ENCODE peak calls at places on chromosomes 4 and X, in five cellular contexts. T is IMR-90, Y is mesenchymal stem cell, W is H1, E is neuronal stem cell. J is an unnamed sample.

GRCh38 chr4:81632581-81633247 is 161.0 kb upstream of the RASGEF1B start:
- DNase-seq in E (no peak), T (no peak), W (no peak), Y (no peak), J (peak; percentile 22)

GRCh38 chrX:148732743-148733142 is 232.3 kb downstream of the AFF2 start:
- DNase-seq in W (no peak), E (no peak), Y (no peak), T (no peak), J (no peak)

GRCh38 chr4:16196482-16197393 is 29.5 kb downstream of the TAPT1 start:
- DNase-seq in W (no peak), E (peak; percentile 39), Y (peak; percentile 84), T (peak; percentile 65), J (peak; percentile 66)

GRCh38 chr4:186812592-186812991 is 88.9 kb upstream of the FAT1 start:
- DNase-seq in E (no peak), W (no peak), T (no peak), Y (no peak), J (no peak)

GRCh38 chr4:64594723-64595122 is 185.5 kb upstream of the TECRL start:
- DNase-seq in W (no peak), T (no peak), Y (no peak), E (no peak), J (no peak)

GRCh38 chrX:136619889-136620505 is 28.0 kb upstream of the CD40LG start:
- DNase-seq in Y (no peak), E (no peak), T (no peak), W (no peak), J (peak; percentile 69)

GRCh38 chrX:31128849-31129248 is 57.0 kb upstream of the FTHL17 start:
- DNase-seq in E (no peak), T (no peak), W (no peak), Y (no peak), J (no peak)

GRCh38 chrX:122119361-122119760 is 1064.7 kb upstream of the GRIA3 start:
- DNase-seq in T (no peak), Y (no peak), W (no peak), E (no peak), J (no peak)

GRCh38 chr4:13289391-13289790 is 194.7 kb downstream of the RAB28 start:
- DNase-seq in Y (peak; percentile 22), W (no peak), T (peak; percentile 11), E (no peak), J (no peak)

GRCh38 chr4:171024720-171025303 is 788.4 kb upstream of the GALNTL6 start:
- DNase-seq in T (no peak), W (no peak), E (no peak), Y (no peak), J (no peak)

GRCh38 chrX:39398973-39399268 is 597.7 kb downstream of the MID1IP1 start:
- DNase-seq in E (no peak), T (no peak), W (no peak), Y (no peak), J (no peak)

GRCh38 chrX:13716905-13717304 is 17.5 kb downstream of the TRAPPC2 start:
- DNase-seq in E (no peak), Y (no peak), T (no peak), W (no peak), J (no peak)

GRCh38 chr4:39469429-39470077 is 10.7 kb downstream of the LIAS start:
- DNase-seq in T (peak; percentile 87), W (no peak), E (peak; percentile 43), Y (peak; percentile 91), J (peak; percentile 95)

GRCh38 chrX:54049801-54050200 is 5.5 kb upstream of the PHF8 start:
- DNase-seq in Y (no peak), W (no peak), T (no peak), E (no peak), J (no peak)

GRCh38 chr4:188015025-188015778 is 19.6 kb downstream of the ZFP42 start:
- DNase-seq in T (no peak), E (no peak), W (no peak), Y (no peak), J (no peak)

GRCh38 chr4:118918388-118918787 is 29.7 kb downstream of the SYNPO2 start:
- DNase-seq in T (peak; percentile 94), Y (peak; percentile 69), E (no peak), W (no peak), J (peak; percentile 8)

GRCh38 chr4:80184053-80184790 is 13.1 kb upstream of the PRDM8 start:
- DNase-seq in W (no peak), T (peak; percentile 82), E (peak; percentile 82), Y (peak; percentile 84), J (peak; percentile 75)

GRCh38 chr4:96063639-96064038 is 223.7 kb downstream of the PDHA2 start:
- DNase-seq in W (no peak), T (no peak), Y (peak; percentile 4), E (no peak), J (no peak)

GRCh38 chr4:81512371-81512770 is 40.7 kb upstream of the RASGEF1B start:
- DNase-seq in Y (no peak), T (no peak), W (no peak), E (no peak), J (no peak)

GRCh38 chr4:124777007-124777406 is 64.5 kb upstream of the ANKRD50 start:
- DNase-seq in T (peak; percentile 37), E (no peak), W (no peak), Y (no peak), J (no peak)

GRCh38 chr4:89000844-89001360 is 56.1 kb downstream of the FAM13A start:
- DNase-seq in E (no peak), W (no peak), Y (peak; percentile 74), T (peak; percentile 60), J (no peak)

GRCh38 chr4:145755802-145756201 is 75.9 kb downstream of the C4orf51 start:
- DNase-seq in W (no peak), T (peak; percentile 21), Y (no peak), E (no peak), J (no peak)

GRCh38 chrX:77918568-77918967 is 8.1 kb downstream of the ATP7A start:
- DNase-seq in E (no peak), T (peak; percentile 15), W (no peak), Y (no peak), J (no peak)

GRCh38 chr4:10625130-10625529 is 59.4 kb downstream of the CLNK start:
- DNase-seq in E (no peak), Y (no peak), T (no peak), W (no peak), J (no peak)
- H3K14ac ChIP-seq in E (no peak overlapping the region), Y (no peak overlapping the region), T (no peak overlapping the region), W (no peak overlapping the region), J (peak overlapping the region; percentile 15)

DNA sequence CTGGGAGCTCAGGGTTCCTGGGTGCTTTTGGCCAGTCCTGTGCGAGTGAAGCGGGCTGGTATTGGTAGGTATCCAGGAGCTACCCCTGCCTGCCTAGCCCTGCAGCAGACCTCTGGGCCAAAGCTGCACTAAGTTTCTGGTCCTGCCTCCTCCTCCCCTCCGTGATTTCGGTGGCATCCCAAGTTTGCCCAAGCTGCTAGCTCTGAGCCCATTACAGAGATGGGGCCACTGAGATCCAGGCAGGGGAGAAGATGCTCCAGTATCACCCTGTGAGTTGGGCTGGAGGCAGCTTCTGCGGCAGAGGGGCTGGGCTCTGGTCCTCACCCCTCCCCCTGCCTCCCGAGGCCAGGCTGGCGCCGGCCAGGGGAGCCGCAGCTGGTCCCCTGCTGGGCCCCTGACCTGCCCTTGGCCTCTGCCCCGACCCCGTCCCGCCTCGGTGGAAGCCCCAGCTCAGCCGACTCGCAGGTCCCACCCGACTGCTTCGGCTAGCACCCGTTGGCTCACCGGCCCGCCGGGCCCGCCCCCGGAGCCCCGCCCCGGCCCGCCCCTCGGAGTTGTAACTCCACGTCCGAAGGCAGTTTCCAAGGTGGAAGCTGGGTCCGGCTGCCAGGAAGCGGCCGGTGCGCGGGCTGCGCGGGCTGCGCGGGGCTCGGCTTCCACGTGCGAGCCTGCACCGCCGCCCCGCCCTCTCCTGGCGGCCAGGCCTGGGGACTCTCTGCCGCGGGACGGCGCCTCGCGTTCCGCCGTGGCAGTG is at the start of gene DUSP9:
- DNase-seq in W (no peak), E (no peak), Y (peak; percentile 12), T (no peak), J (peak; percentile 43)
- H3K4me3 ChIP-seq in W (peak within 1 kb of the TSS; percentile 4), E (no peak within 1 kb of the TSS), Y (no peak within 1 kb of the TSS), T (no peak within 1 kb of the TSS), J (no peak within 1 kb of the TSS)

GRCh38 chrX:19886888-19887531 is 390 bp downstream of the SH3KBP1 start:
- DNase-seq in T (no peak), W (no peak), E (no peak), Y (no peak), J (no peak)

GRCh38 chrX:19886375-19886774 is 1.0 kb downstream of the SH3KBP1 start:
- DNase-seq in W (no peak), Y (no peak), T (no peak), E (no peak), J (no peak)

GRCh38 chrX:19889582-19890342 is 2.4 kb upstream of the SH3KBP1 start:
- DNase-seq in W (no peak), Y (peak; percentile 73), E (no peak), T (peak; percentile 83), J (peak; percentile 92)

GRCh38 chrX:19885732-19886131 is 1.7 kb downstream of the SH3KBP1 start:
- DNase-seq in Y (no peak), E (no peak), W (no peak), T (no peak), J (no peak)

DNA sequence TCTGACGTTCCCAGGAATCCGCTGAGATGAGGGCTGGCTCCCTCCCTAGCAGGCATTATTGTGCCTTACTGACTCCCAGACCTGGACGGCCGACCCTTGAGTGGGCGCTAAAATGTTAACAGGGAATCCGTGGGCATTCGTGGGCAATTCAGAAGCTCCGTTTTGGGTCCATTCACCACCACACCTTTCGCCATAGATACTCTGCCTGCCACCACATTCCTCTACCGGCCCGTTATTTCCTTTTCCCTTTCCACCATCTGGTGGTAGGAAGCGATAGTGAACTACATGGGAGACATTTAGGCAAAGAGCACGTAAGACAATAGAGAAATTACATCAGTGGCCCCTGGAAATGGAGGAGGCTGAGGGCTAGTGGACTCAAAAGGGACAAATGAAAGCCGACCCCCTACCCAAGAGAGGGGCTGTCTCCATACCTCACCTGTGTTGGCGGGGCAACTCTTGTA is 1.0 kb upstream of the SH3KBP1 start:
- DNase-seq in T (peak; percentile 77), W (no peak), E (peak; percentile 27), Y (peak; percentile 82), J (peak; percentile 70)
- H3K14ac ChIP-seq in T (no peak overlapping the region), W (no peak overlapping the region), E (no peak overlapping the region), Y (no peak overlapping the region), J (no peak overlapping the region)

GRCh38 chr4:22240814-22241213 is 275.1 kb downstream of the ADGRA3 start:
- DNase-seq in Y (no peak), T (no peak), W (no peak), E (no peak), J (no peak)

GRCh38 chr4:22238742-22239141 is 277.1 kb downstream of the ADGRA3 start:
- DNase-seq in E (no peak), W (no peak), Y (no peak), T (no peak), J (no peak)

GRCh38 chr4:22235798-22236197 is 280.1 kb downstream of the ADGRA3 start:
- DNase-seq in T (no peak), E (no peak), W (no peak), Y (no peak), J (no peak)

GRCh38 chr4:22237846-22238513 is 277.9 kb downstream of the ADGRA3 start:
- DNase-seq in Y (no peak), W (no peak), E (no peak), T (no peak), J (no peak)

DNA sequence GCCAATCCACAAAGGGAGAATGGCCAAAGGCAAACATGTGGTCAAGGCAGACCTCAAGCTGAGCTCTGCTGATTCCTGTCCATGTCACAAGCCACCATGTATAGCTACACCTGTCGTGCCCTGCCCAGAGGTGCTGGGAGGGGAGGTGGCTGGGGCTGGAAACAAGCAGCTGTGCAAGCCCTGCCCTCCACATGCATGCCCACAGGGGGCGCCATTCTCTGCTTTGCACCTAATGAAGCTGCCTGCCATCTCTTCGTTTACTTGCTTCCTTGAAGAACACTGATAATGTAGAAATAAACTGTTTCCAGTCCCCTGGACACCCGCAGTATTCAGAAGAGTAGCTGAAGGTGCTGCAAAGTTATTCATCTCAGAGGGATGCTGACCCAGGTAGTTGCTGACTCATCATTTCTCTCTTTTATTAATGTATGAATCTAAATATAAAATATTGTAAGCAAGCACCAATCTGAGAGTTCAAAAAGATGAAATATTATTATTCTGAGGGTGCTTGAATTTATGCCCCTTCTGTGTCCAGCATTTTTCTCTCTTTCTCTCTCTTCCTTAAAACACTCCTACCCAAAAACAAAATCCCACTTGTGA is 278.6 kb downstream of the ADGRA3 start:
- DNase-seq in T (peak; percentile 13), Y (no peak), E (no peak), W (peak; percentile 43), J (peak; percentile 1)
- H3K4me3 ChIP-seq in T (no peak overlapping the region), Y (no peak overlapping the region), E (no peak overlapping the region), W (no peak overlapping the region), J (no peak overlapping the region)

J was measured in trophoblast cell.